ENCODE peak calls at places on chromosomes 13 and 19, in seven cellular contexts. O, J, M, E, C, L and S are unnamed samples.

GRCh38 chr19:5106361-5106760 is 137.4 kb downstream of the KDM4B start:
- DNase-seq in E (no peak), O (no peak), M (no peak), J (no peak), C (no peak), L (no peak), S (no peak)

GRCh38 chr19:4714016-4714415 is 9.6 kb downstream of the DPP9 start:
- DNase-seq in J (no peak), M (no peak), E (no peak), O (no peak), C (no peak), L (no peak), S (no peak)

GRCh38 chr13:85074543-85075313 is 724.5 kb downstream of the SLITRK6 start:
- DNase-seq in C (no peak), J (no peak), E (no peak), O (no peak), M (no peak), L (no peak), S (no peak)

GRCh38 chr13:82439159-82439904 is 1442.9 kb downstream of the SLITRK1 start:
- DNase-seq in E (no peak), C (no peak), M (no peak), L (no peak), J (no peak), O (no peak), S (no peak)

GRCh38 chr13:23656637-23657036 is 86.4 kb downstream of the TNFRSF19 start:
- DNase-seq in M (peak), J (no peak), C (peak), L (peak), E (no peak), O (no peak), S (no peak)

GRCh38 chr19:56080669-56081401 is 40.3 kb downstream of the ZNF787 start:
- DNase-seq in O (peak), E (peak), C (peak), L (peak), J (peak), M (peak), S (peak)

GRCh38 chr13:113904411-113904810 is 40.5 kb upstream of the GAS6 start:
- DNase-seq in E (no peak), O (peak), M (peak), J (peak), L (no peak), C (no peak), S (no peak)

GRCh38 chr19:54325194-54325621 is 12.2 kb upstream of the LILRA5 start:
- DNase-seq in E (peak), J (no peak), L (peak), C (peak), O (no peak), M (peak), S (no peak)

GRCh38 chr13:46804391-46804815 is 7.4 kb upstream of the ESD start:
- DNase-seq in O (no peak), E (peak), M (peak), J (no peak), C (peak), L (peak), S (no peak)

GRCh38 chr19:401836-402535 is 7.0 kb downstream of the C2CD4C start:
- DNase-seq in E (no peak), L (no peak), C (no peak), O (no peak), J (no peak), M (no peak), S (peak)

GRCh38 chr13:112702983-112703379 is 13.1 kb downstream of the ATP11A start:
- DNase-seq in O (no peak), M (no peak), E (no peak), L (no peak), C (no peak), J (no peak), S (no peak)

GRCh38 chr19:13902993-13903555 is 2.8 kb downstream of the BRME1 start:
- DNase-seq in M (peak), C (no peak), O (no peak), L (no peak), E (no peak), J (no peak), S (no peak)

GRCh38 chr13:98909016-98909415 is 68.8 kb downstream of the DOCK9 start:
- DNase-seq in J (no peak), E (peak), L (no peak), O (no peak), M (no peak), C (peak), S (no peak)

GRCh38 chr19:17762505-17763229 is 11.4 kb downstream of the FCHO1 start:
- DNase-seq in E (peak), C (peak), O (no peak), J (no peak), L (no peak), M (peak), S (no peak)

GRCh38 chr19:44755219-44755618 is 6.7 kb downstream of the BCL3 start:
- DNase-seq in M (no peak), E (no peak), O (no peak), J (no peak), C (no peak), L (no peak), S (no peak)

GRCh38 chr13:47426126-47426849 is 529.4 kb upstream of the HTR2A start:
- DNase-seq in L (no peak), C (peak), J (no peak), M (peak), E (peak), O (peak), S (no peak)

GRCh38 chr19:14432817-14433453 is at the start of gene PKN1:
- DNase-seq in L (no peak), J (no peak), M (peak), E (no peak), C (peak), O (peak), S (peak)

GRCh38 chr13:23901365-23901764 is 4.1 kb upstream of the C1QTNF9B start:
- DNase-seq in M (no peak), O (no peak), L (no peak), C (peak), J (no peak), E (peak), S (no peak)

DNA sequence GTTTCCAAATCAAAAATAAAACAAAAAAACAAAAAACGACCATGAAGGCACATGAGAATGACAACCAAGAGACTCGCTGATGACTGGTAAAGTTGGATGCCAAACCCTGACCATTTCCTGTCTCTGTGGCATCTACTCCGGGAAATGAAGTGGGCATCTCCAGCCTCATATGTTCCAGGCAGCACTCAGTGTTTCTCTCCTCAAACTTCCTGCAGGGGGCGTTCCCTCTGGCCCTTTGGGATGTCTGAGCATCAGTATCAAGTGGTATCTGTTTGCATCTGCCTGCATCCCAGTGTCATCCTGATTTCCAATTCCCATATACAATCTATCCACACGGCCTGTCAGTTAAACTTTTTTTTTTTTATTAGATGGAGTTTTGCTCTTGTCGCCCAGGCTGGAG is 9.8 kb upstream of the SIGLEC12 start:
- DNase-seq in O (no peak), J (no peak), M (peak), L (no peak), E (peak), C (no peak), S (no peak)
- TF ChIP-seq CTCF in O (no peak), J (no peak), M (peak), L (peak), E (peak), C (no peak), S (peak)

DNA sequence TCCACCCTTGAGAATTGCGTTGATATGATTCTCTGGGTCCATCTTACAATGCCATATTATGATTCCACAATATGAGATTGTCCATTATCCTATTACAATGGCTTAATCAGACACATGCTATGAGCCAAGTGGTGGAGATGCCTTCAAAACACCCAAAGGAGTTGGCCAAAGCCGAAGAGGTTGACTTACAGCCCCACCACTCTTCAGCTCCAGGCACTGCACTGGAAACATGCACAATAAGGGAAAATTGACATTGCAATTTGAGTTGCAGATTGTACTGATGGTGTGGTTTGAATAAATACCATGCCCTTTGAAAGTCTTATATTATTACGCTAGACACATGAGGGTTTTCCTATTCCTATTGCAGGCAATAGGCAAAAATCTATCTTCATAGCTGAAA is 75.4 kb upstream of the TNFSF11 start:
- DNase-seq in M (no peak), C (no peak), E (no peak), L (no peak), J (no peak), O (no peak), S (no peak)
- TF ChIP-seq CTCF in M (peak), C (peak), E (no peak), L (no peak), J (no peak), O (no peak), S (no peak)

GRCh38 chr19:28531979-28532378 is 681.0 kb downstream of the UQCRFS1 start:
- DNase-seq in C (no peak), L (no peak), O (no peak), M (no peak), E (no peak), J (no peak), S (no peak)

GRCh38 chr19:28532765-28533341 is 680.1 kb downstream of the UQCRFS1 start:
- DNase-seq in C (no peak), M (no peak), L (no peak), E (no peak), O (no peak), J (no peak), S (no peak)

GRCh38 chr19:28526042-28526441 is 686.9 kb downstream of the UQCRFS1 start:
- DNase-seq in C (no peak), L (no peak), M (no peak), J (no peak), E (no peak), O (no peak), S (no peak)

GRCh38 chr19:28534740-28535351 is 678.1 kb downstream of the UQCRFS1 start:
- DNase-seq in E (no peak), L (no peak), J (no peak), O (no peak), M (no peak), C (no peak), S (no peak)

GRCh38 chr19:28530406-28531035 is 682.4 kb downstream of the UQCRFS1 start:
- DNase-seq in M (no peak), L (no peak), O (no peak), J (no peak), E (no peak), C (no peak), S (no peak)
- TF ChIP-seq CTCF in M (no peak), L (no peak), O (no peak), J (no peak), E (no peak), C (no peak), S (no peak)

DNA sequence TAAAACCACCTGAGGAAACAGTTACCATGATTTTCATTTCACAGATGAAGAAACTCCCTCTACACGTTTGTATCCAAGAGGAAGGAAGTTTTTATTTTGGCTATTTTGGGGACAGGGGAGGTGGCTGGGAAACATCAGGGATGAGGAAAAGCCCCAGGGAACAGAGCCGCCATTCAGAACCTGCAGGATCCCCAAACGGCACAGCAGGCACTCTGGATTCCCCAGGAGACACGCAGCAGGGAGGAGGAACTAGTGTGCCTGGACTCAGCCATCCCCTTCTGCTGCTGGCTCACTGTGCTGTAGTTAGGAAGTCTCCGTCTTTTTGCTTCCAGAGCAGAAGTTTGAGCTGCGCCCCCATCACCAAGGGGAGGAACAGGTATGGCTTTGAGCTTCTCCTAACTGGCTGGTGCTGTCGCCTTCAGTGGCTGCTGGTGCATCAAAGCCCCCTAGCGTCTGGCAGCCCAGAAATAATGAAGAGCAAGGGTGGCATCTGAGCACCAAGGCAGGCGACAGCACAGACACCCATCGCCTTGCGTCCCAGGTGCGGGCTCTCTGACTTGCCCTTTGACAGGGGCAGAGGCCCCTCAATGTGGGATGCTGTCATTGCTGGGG is 4.2 kb downstream of the NAPA start:
- DNase-seq in E (no peak), M (no peak), J (no peak), L (no peak), O (no peak), C (no peak), S (no peak)
- TF ChIP-seq CTCF in E (no peak), M (no peak), J (no peak), L (no peak), O (peak), C (no peak), S (no peak)

DNA sequence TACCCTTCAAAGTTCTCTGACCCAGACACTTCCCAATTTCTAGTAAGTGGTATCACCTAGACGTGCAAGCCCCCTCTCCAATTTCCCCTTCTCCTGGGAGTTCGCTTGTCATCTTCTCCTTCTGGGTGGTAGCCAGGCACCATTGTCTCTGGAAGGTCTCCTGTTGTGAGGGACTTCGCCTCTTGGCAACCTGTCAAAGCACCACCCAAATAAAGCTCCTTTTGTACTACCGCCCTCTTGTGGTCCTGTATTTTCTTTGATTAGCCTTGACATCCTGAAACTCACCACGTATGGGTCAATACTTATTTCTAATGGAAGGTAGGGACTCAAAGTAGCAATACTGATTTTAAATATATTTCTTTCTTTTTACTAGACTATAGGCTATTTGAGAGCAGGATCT is 8.2 kb downstream of the GPC5 start:
- DNase-seq in J (no peak), O (no peak), C (peak), L (peak), M (peak), E (peak), S (no peak)
- TF ChIP-seq CTCF in J (peak), O (peak), C (peak), L (peak), M (peak), E (peak), S (peak)

GRCh38 chr13:36818483-36819063 is 449 bp upstream of the RFXAP start:
- DNase-seq in C (no peak), J (no peak), L (no peak), O (no peak), M (no peak), E (no peak), S (no peak)

GRCh38 chr13:36817996-36818395 is 1.0 kb upstream of the RFXAP start:
- DNase-seq in O (no peak), C (no peak), J (no peak), L (no peak), E (no peak), M (no peak), S (no peak)

GRCh38 chr13:36813226-36813625 is 5.8 kb upstream of the RFXAP start:
- DNase-seq in L (no peak), E (no peak), M (no peak), O (no peak), J (no peak), C (no peak), S (no peak)

GRCh38 chr13:36814465-36814864 is 4.6 kb upstream of the RFXAP start:
- DNase-seq in E (no peak), C (no peak), J (no peak), L (no peak), M (peak), O (no peak), S (no peak)

DNA sequence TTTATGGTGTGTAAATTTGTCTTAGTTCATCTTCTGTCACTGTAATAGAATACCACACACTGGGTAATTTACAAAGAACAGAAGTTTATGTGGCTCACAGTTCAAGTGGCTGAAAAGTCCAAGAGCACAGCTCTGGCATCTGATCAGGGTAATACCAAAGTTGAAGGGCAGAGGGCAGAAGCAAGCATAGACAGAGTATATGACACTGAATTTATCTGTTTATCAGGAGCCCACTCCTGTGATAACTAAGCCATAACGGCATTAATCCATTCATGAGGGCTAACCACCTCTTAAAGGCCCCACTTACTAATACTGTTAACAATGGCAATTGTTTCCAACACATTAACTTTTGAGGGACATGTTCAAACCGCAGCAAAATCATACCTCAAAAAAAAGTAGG is 4.0 kb upstream of the RFXAP start:
- DNase-seq in E (no peak), C (no peak), M (no peak), O (no peak), J (no peak), L (no peak), S (no peak)
- TF ChIP-seq CTCF in E (peak), C (peak), M (peak), O (peak), J (no peak), L (peak), S (peak)

DNA sequence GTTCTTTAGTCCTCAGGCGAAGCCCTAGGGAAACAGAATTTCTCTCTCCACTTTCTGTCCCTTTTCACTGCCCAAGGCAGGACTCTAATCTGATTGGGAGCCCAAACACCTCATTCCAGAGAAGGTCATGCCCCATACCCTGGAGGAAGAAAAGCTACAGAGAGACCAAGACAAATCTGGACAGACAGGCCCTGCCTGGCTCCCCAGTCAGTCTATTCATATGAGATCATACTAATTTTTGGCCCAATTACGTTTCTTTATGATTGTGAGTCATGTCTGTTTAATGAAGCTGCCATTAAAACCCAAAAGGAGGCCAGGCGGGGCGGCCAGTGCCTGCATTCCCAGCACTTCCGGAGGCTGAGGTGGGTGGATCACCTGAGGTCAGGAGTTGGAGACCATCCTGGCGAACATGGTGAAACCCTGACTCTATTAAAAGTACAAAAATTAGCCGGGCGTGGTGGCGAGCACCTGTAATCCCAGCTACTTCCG is 3.3 kb upstream of the AP3D1 start:
- DNase-seq in M (no peak), J (no peak), C (peak), E (peak), L (no peak), O (no peak), S (no peak)
- TF ChIP-seq CTCF in M (no peak), J (no peak), C (no peak), E (no peak), L (no peak), O (no peak), S (no peak)